ENCODE peak calls at places on chromosomes 6 and 20, in four cellular contexts. One of them, this sample, is unnamed.

GRCh38 chr6:113809818-113810217 is 47.3 kb upstream of the MARCKS start:
- DNase-seq in astrocyte: no peak
- DNase-seq in GM23248: no peak
- DNase-seq in fibroblast of lung: no peak
- DNase-seq in this sample: no peak

GRCh38 chr20:42752620-42753019 is 437.1 kb downstream of the PTPRT start:
- DNase-seq in astrocyte: no peak
- DNase-seq in GM23248: no peak
- DNase-seq in fibroblast of lung: no peak
- DNase-seq in this sample: no peak

GRCh38 chr6:31768717-31769257 is 6.3 kb downstream of the SAPCD1 start:
- DNase-seq in astrocyte: no peak
- DNase-seq in GM23248: no peak
- DNase-seq in fibroblast of lung: no peak
- DNase-seq in this sample: no peak

GRCh38 chr6:156109713-156110112 is 654.1 kb upstream of the NOX3 start:
- DNase-seq in astrocyte: no peak
- DNase-seq in GM23248: no peak
- DNase-seq in fibroblast of lung: no peak
- DNase-seq in this sample: no peak

GRCh38 chr6:152952866-152953509 is 29.9 kb downstream of the FBXO5 start:
- DNase-seq in astrocyte: peak
- DNase-seq in GM23248: peak
- DNase-seq in fibroblast of lung: peak
- DNase-seq in this sample: peak

GRCh38 chr6:28741363-28741762 is 182.4 kb downstream of the TRIM27 start:
- DNase-seq in astrocyte: no peak
- DNase-seq in GM23248: no peak
- DNase-seq in fibroblast of lung: no peak
- DNase-seq in this sample: no peak

GRCh38 chr6:152573762-152574161 is 63.4 kb downstream of the SYNE1 start:
- DNase-seq in astrocyte: no peak
- DNase-seq in GM23248: peak
- DNase-seq in fibroblast of lung: no peak
- DNase-seq in this sample: peak

GRCh38 chr20:40016359-40016758 is 672.7 kb downstream of the MAFB start:
- DNase-seq in astrocyte: no peak
- DNase-seq in GM23248: no peak
- DNase-seq in fibroblast of lung: no peak
- DNase-seq in this sample: peak

GRCh38 chr6:2712102-2712501 is 38.6 kb downstream of the MYLK4 start:
- DNase-seq in astrocyte: no peak
- DNase-seq in GM23248: no peak
- DNase-seq in fibroblast of lung: no peak
- DNase-seq in this sample: no peak

GRCh38 chr6:85865665-85866372 is 223.1 kb upstream of the SYNCRIP start:
- DNase-seq in astrocyte: peak
- DNase-seq in GM23248: peak
- DNase-seq in fibroblast of lung: peak
- DNase-seq in this sample: peak

GRCh38 chr6:108359901-108360882 is 65.3 kb downstream of the AFG1L start:
- DNase-seq in astrocyte: peak
- DNase-seq in GM23248: no peak
- DNase-seq in fibroblast of lung: peak
- DNase-seq in this sample: peak

GRCh38 chr6:36999467-37000125 is 5.9 kb upstream of the FGD2 start:
- DNase-seq in astrocyte: no peak
- DNase-seq in GM23248: no peak
- DNase-seq in fibroblast of lung: no peak
- DNase-seq in this sample: no peak

GRCh38 chr6:72784071-72784470 is 162.2 kb downstream of the KCNQ5 start:
- DNase-seq in astrocyte: peak
- DNase-seq in GM23248: peak
- DNase-seq in fibroblast of lung: peak
- DNase-seq in this sample: peak

GRCh38 chr6:111870054-111870750 is 3.0 kb downstream of the FYN start:
- DNase-seq in astrocyte: no peak
- DNase-seq in GM23248: no peak
- DNase-seq in fibroblast of lung: peak
- DNase-seq in this sample: no peak

GRCh38 chr6:84770521-84770920 is 6.1 kb upstream of the TBX18 start:
- DNase-seq in astrocyte: no peak
- DNase-seq in GM23248: no peak
- DNase-seq in fibroblast of lung: no peak
- DNase-seq in this sample: no peak

GRCh38 chr6:2748183-2748582 is 2.5 kb downstream of the MYLK4 start:
- DNase-seq in astrocyte: no peak
- DNase-seq in GM23248: no peak
- DNase-seq in fibroblast of lung: no peak
- DNase-seq in this sample: no peak

GRCh38 chr6:36336779-36337194 is at the start of gene BNIP5:
- DNase-seq in astrocyte: no peak
- DNase-seq in GM23248: no peak
- DNase-seq in fibroblast of lung: no peak
- DNase-seq in this sample: no peak

GRCh38 chr6:117890172-117890571 is 16.9 kb upstream of the SLC35F1 start:
- DNase-seq in astrocyte: no peak
- DNase-seq in GM23248: no peak
- DNase-seq in fibroblast of lung: no peak
- DNase-seq in this sample: no peak

GRCh38 chr20:17229256-17229655 is 2.4 kb downstream of the PCSK2 start:
- DNase-seq in astrocyte: no peak
- DNase-seq in GM23248: no peak
- DNase-seq in fibroblast of lung: no peak
- DNase-seq in this sample: no peak

GRCh38 chr20:17227199-17227535 is 327 bp downstream of the PCSK2 start:
- DNase-seq in astrocyte: no peak
- DNase-seq in GM23248: peak
- DNase-seq in fibroblast of lung: no peak
- DNase-seq in this sample: no peak

GRCh38 chr20:17227669-17228623 is 1.1 kb downstream of the PCSK2 start:
- DNase-seq in astrocyte: no peak
- DNase-seq in GM23248: peak
- DNase-seq in fibroblast of lung: peak
- DNase-seq in this sample: no peak

GRCh38 chr20:17226410-17227198 is at the start of gene PCSK2:
- DNase-seq in astrocyte: peak
- DNase-seq in GM23248: peak
- DNase-seq in fibroblast of lung: peak
- DNase-seq in this sample: peak

DNA sequence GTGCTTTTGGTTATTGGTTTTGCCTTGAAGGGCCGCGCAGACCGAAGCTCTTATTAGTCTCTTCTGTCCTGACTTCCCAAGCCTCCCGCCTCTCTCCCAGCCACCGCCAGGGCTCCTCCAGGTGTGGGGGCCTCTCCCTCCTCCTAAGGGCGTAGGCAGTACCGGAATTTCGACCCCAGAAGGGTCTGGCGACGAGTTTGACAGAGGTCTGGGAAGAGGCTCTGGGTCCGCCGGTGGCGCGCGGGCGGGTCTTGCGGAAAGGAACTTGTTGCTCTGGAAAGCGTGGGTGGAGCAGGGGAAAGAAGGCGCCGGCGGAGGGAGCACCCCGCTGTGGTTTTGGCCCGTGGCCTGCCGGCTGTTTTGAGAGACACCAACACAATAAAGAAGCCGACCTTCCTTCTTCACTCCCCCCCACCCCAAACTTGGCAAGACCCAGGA is 1.8 kb downstream of the PCSK2 start:
- DNase-seq in astrocyte: no peak
- DNase-seq in GM23248: no peak
- DNase-seq in fibroblast of lung: no peak
- DNase-seq in this sample: no peak
- TF ChIP-seq EZH2 in astrocyte: no peak
- TF ChIP-seq EZH2 in GM23248: no peak
- TF ChIP-seq EZH2 in fibroblast of lung: peak
- TF ChIP-seq EZH2 in this sample: no peak

GRCh38 chr6:140009286-140009685 is 634.8 kb upstream of the CITED2 start:
- DNase-seq in astrocyte: no peak
- DNase-seq in GM23248: no peak
- DNase-seq in fibroblast of lung: no peak
- DNase-seq in this sample: no peak

GRCh38 chr6:140011537-140011936 is 637.1 kb upstream of the CITED2 start:
- DNase-seq in astrocyte: no peak
- DNase-seq in GM23248: no peak
- DNase-seq in fibroblast of lung: no peak
- DNase-seq in this sample: no peak

GRCh38 chr6:140007525-140007924 is 633.1 kb upstream of the CITED2 start:
- DNase-seq in astrocyte: no peak
- DNase-seq in GM23248: no peak
- DNase-seq in fibroblast of lung: no peak
- DNase-seq in this sample: no peak

GRCh38 chr6:140017470-140017869 is 643.0 kb upstream of the CITED2 start:
- DNase-seq in astrocyte: no peak
- DNase-seq in GM23248: no peak
- DNase-seq in fibroblast of lung: no peak
- DNase-seq in this sample: no peak

DNA sequence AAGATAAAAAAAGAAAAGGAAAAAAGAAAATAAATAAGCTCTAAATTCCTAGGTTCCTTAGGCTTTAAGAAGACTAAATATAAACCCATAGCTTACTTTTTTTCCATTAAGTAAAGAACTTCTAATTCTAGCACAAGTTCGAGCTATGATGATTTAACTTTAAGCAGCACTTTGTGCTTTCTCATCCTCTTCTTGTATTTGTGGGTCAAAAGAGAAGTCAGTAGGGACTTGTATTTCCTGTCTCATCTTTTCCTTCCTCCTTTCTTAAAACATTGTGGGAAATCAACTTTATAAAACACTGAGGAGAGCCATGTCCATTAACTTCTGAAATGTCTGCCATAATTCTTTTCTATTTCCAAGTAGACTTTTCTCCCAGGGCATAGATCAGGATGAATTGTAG is 637.7 kb upstream of the CITED2 start:
- DNase-seq in astrocyte: no peak
- DNase-seq in GM23248: no peak
- DNase-seq in fibroblast of lung: no peak
- DNase-seq in this sample: no peak
- TF ChIP-seq EZH2 in astrocyte: no peak
- TF ChIP-seq EZH2 in GM23248: no peak
- TF ChIP-seq EZH2 in fibroblast of lung: no peak
- TF ChIP-seq EZH2 in this sample: no peak

GRCh38 chr6:125294036-125294435 is 7.7 kb downstream of the HDDC2 start:
- DNase-seq in astrocyte: no peak
- DNase-seq in GM23248: no peak
- DNase-seq in fibroblast of lung: no peak
- DNase-seq in this sample: peak

GRCh38 chr6:125299257-125299656 is 2.5 kb downstream of the HDDC2 start:
- DNase-seq in astrocyte: no peak
- DNase-seq in GM23248: no peak
- DNase-seq in fibroblast of lung: no peak
- DNase-seq in this sample: no peak

GRCh38 chr6:125293587-125293986 is 8.2 kb downstream of the HDDC2 start:
- DNase-seq in astrocyte: no peak
- DNase-seq in GM23248: no peak
- DNase-seq in fibroblast of lung: no peak
- DNase-seq in this sample: no peak

GRCh38 chr6:125294925-125295324 is 6.8 kb downstream of the HDDC2 start:
- DNase-seq in astrocyte: no peak
- DNase-seq in GM23248: no peak
- DNase-seq in fibroblast of lung: no peak
- DNase-seq in this sample: no peak

GRCh38 chr6:125296461-125296860 is 5.3 kb downstream of the HDDC2 start:
- DNase-seq in astrocyte: peak
- DNase-seq in GM23248: peak
- DNase-seq in fibroblast of lung: peak
- DNase-seq in this sample: no peak
- TF ChIP-seq EZH2 in astrocyte: no peak
- TF ChIP-seq EZH2 in GM23248: no peak
- TF ChIP-seq EZH2 in fibroblast of lung: no peak
- TF ChIP-seq EZH2 in this sample: no peak

GRCh38 chr6:75202676-75203131 is 3.1 kb downstream of the COL12A1 start:
- DNase-seq in astrocyte: peak
- DNase-seq in GM23248: peak
- DNase-seq in fibroblast of lung: peak
- DNase-seq in this sample: peak
- TF ChIP-seq EZH2 in astrocyte: no peak
- TF ChIP-seq EZH2 in GM23248: no peak
- TF ChIP-seq EZH2 in fibroblast of lung: no peak
- TF ChIP-seq EZH2 in this sample: no peak

DNA sequence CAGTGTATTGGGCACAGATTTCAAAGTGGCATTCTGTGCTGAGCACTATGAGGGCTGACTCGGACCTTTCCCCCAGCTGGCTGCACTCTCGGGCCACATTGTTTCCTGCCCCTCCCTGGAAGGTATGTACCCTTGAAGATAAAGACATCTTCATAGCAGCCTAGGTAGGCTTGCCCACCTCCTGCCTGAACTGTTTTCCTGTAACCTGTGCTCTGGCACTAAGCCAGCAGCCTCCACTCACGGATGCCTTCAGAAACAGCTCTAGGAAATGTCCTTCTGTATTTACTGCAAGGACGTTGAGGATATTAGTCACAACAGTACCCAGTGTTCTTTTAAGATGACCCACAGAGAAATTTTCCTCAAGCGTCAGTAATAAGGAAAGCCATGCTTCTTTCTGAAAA is 43.7 kb downstream of the TTI1 start:
- DNase-seq in astrocyte: no peak
- DNase-seq in GM23248: no peak
- DNase-seq in fibroblast of lung: no peak
- DNase-seq in this sample: peak
- TF ChIP-seq EZH2 in astrocyte: no peak
- TF ChIP-seq EZH2 in GM23248: no peak
- TF ChIP-seq EZH2 in fibroblast of lung: no peak
- TF ChIP-seq EZH2 in this sample: no peak

This sample was measured in mammary epithelial cell.